ENCODE peak calls at places on chromosomes 16 and 17, in six cellular contexts. W is K562, B is GM12891, X is GM12878, Z is H1, E is HepG2. K is an unnamed sample.
A peak's percentile ranks its signal among the peaks of the same experiment; 100 is the strongest.

GRCh38 chr17:65799454-65799853 is 238.0 kb upstream of the AXIN2 start:
- DNase-seq in W (no peak), B (no peak), X (no peak), Z (no peak), E (no peak), K (no peak)

GRCh38 chr16:12027091-12027490 is 50.6 kb downstream of the SNX29 start:
- DNase-seq in W (no peak), B (no peak), X (no peak), Z (no peak), E (no peak), K (no peak)

GRCh38 chr16:11781773-11782172 is 15.3 kb downstream of the ZC3H7A start:
- DNase-seq in W (no peak), B (no peak), X (peak; percentile 51), Z (no peak), E (no peak), K (no peak)

GRCh38 chr16:81448154-81449131 is 3.8 kb downstream of the CMIP start:
- DNase-seq in W (no peak), B (no peak), X (no peak), Z (no peak), E (peak; percentile 98), K (no peak)

GRCh38 chr17:75361996-75362395 is 43.5 kb downstream of the GRB2 start:
- DNase-seq in W (no peak), B (no peak), X (no peak), Z (no peak), E (no peak), K (no peak)

GRCh38 chr17:49229805-49230600 is 584 bp downstream of the PHOSPHO1 start:
- DNase-seq in W (no peak), B (no peak), X (no peak), Z (no peak), E (no peak), K (no peak)

GRCh38 chr16:57123969-57124674 is 31.7 kb downstream of the CPNE2 start:
- DNase-seq in W (no peak), B (no peak), X (no peak), Z (no peak), E (no peak), K (no peak)

GRCh38 chr17:44355642-44356099 is 8.0 kb downstream of the FAM171A2 start:
- DNase-seq in W (no peak), B (no peak), X (no peak), Z (no peak), E (no peak), K (no peak)

GRCh38 chr17:57665128-57665527 is 80.0 kb downstream of the CCDC182 start:
- DNase-seq in W (no peak), B (no peak), X (no peak), Z (no peak), E (no peak), K (no peak)

GRCh38 chr16:89241187-89242003 is 23.9 kb downstream of the ZNF778 start:
- DNase-seq in W (peak; percentile 78), B (peak; percentile 81), X (peak; percentile 57), Z (peak; percentile 75), E (peak; percentile 82), K (peak; percentile 83)

GRCh38 chr16:20760346-20760745 is 3.5 kb upstream of the ACSM3 start:
- DNase-seq in W (no peak), B (no peak), X (no peak), Z (no peak), E (no peak), K (no peak)

GRCh38 chr17:81110488-81111040 is 54.7 kb upstream of the PVALEF start:
- DNase-seq in W (no peak), B (no peak), X (no peak), Z (no peak), E (no peak), K (no peak)

GRCh38 chr16:24298539-24298938 is 42.4 kb downstream of the CACNG3 start:
- DNase-seq in W (no peak), B (no peak), X (no peak), Z (no peak), E (no peak), K (no peak)
- TF ChIP-seq POLR2A in W (no peak), B (no peak), X (no peak), Z (no peak), E (no peak), K (no peak)

DNA sequence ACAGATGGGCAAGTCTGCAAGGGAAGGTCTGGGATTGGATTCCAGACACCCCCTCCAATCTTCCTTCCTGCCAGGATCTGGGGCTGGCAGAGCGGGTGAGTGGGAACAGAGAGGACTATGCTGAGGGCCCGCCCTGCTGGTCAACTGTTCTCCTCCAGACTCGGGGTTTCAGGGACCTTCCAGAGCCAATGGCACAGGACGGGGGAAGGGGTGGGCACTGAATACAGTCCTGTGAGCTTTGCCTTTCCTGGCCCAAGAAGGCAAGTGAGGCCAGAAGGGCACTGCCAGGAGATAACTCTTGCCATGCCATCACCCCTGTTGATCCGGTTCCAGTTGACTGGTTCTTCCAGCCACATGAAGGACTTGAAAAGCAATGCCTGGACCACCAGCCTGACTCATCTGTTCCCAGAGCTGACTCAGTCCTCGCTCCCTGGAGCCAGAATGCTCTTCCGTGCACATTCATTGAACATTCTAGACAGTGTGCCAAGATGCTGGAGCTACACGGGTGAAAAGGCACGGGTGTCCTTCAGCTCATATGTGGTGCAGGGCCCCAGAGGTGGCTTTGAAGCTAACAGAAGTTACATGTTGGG is 538 bp upstream of the MEFV start:
- DNase-seq in W (no peak), B (no peak), X (no peak), Z (no peak), E (no peak), K (no peak)
- TF ChIP-seq TAF1 in W (no peak), B (no peak), X (no peak), Z (no peak), E (no peak), K (no peak)

GRCh38 chr16:22728167-22728836 is 85.7 kb upstream of the HS3ST2 start:
- DNase-seq in W (no peak), B (no peak), X (no peak), Z (no peak), E (no peak), K (no peak)
- TF ChIP-seq POLR2AphosphoS5 in W (no peak), B (no peak), X (no peak), Z (no peak), E (no peak), K (no peak)

GRCh38 chr17:7404737-7405412 is 978 bp upstream of the TMEM256 start:
- DNase-seq in W (peak; percentile 71), B (no peak), X (no peak), Z (peak; percentile 81), E (no peak), K (peak; percentile 54)
- TF ChIP-seq POLR2A in W (no peak), B (no peak), X (no peak), Z (no peak), E (no peak), K (no peak)